ENCODE peak calls at places on chromosomes 4 and X, in six cellular contexts. One of them, this sample, is unnamed. For H3K9me3 and H3K4me1, the result is how much of the 10 kb centered on the place peaks cover.

GRCh38 chr4:90328558-90328957 is 201.4 kb downstream of the CCSER1 start:
- DNase-seq in thoracic aorta: no peak
- DNase-seq in A549: no peak
- DNase-seq in H9: no peak
- DNase-seq in esophagus squamous epithelium: no peak
- DNase-seq in CD4-positive, CD25-positive, alpha-beta regulatory T cell: no peak
- DNase-seq in this sample: no peak

GRCh38 chrX:36640232-36640631 is 367.9 kb upstream of the FAM47C start:
- DNase-seq in thoracic aorta: no peak
- DNase-seq in CD4-positive, CD25-positive, alpha-beta regulatory T cell: no peak
- DNase-seq in H9: no peak
- DNase-seq in A549: no peak
- DNase-seq in esophagus squamous epithelium: no peak
- DNase-seq in this sample: no peak

GRCh38 chr4:70901607-70901983 is 574 bp upstream of the MOB1B start:
- DNase-seq in thoracic aorta: no peak
- DNase-seq in A549: no peak
- DNase-seq in CD4-positive, CD25-positive, alpha-beta regulatory T cell: peak
- DNase-seq in H9: no peak
- DNase-seq in esophagus squamous epithelium: no peak
- DNase-seq in this sample: no peak

GRCh38 chrX:139079789-139080188 is 368.3 kb upstream of the FGF13 start:
- DNase-seq in esophagus squamous epithelium: no peak
- DNase-seq in A549: no peak
- DNase-seq in thoracic aorta: no peak
- DNase-seq in CD4-positive, CD25-positive, alpha-beta regulatory T cell: no peak
- DNase-seq in H9: no peak
- DNase-seq in this sample: no peak

GRCh38 chr4:65661469-65661868 is 8.8 kb downstream of the EPHA5 start:
- DNase-seq in thoracic aorta: no peak
- DNase-seq in H9: peak
- DNase-seq in esophagus squamous epithelium: no peak
- DNase-seq in A549: peak
- DNase-seq in CD4-positive, CD25-positive, alpha-beta regulatory T cell: no peak
- DNase-seq in this sample: no peak

GRCh38 chr4:177339794-177340374 is 30.2 kb downstream of the NEIL3 start:
- DNase-seq in esophagus squamous epithelium: no peak
- DNase-seq in thoracic aorta: no peak
- DNase-seq in CD4-positive, CD25-positive, alpha-beta regulatory T cell: peak
- DNase-seq in H9: no peak
- DNase-seq in A549: peak
- DNase-seq in this sample: no peak

GRCh38 chrX:16114640-16115039 is 8.7 kb upstream of the GRPR start:
- DNase-seq in CD4-positive, CD25-positive, alpha-beta regulatory T cell: no peak
- DNase-seq in H9: no peak
- DNase-seq in esophagus squamous epithelium: no peak
- DNase-seq in thoracic aorta: no peak
- DNase-seq in A549: no peak
- DNase-seq in this sample: no peak

GRCh38 chr4:174451897-174452296 is 70.4 kb downstream of the HPGD start:
- DNase-seq in CD4-positive, CD25-positive, alpha-beta regulatory T cell: no peak
- DNase-seq in H9: no peak
- DNase-seq in thoracic aorta: no peak
- DNase-seq in A549: no peak
- DNase-seq in esophagus squamous epithelium: no peak
- DNase-seq in this sample: no peak

GRCh38 chrX:2150722-2151121 is 350.1 kb downstream of the DHRSX start:
- DNase-seq in thoracic aorta: no peak
- DNase-seq in esophagus squamous epithelium: no peak
- DNase-seq in CD4-positive, CD25-positive, alpha-beta regulatory T cell: no peak
- DNase-seq in H9: no peak
- DNase-seq in A549: no peak
- DNase-seq in this sample: no peak

GRCh38 chr4:2273221-2273620 is 11.3 kb upstream of the MXD4 start:
- DNase-seq in thoracic aorta: no peak
- DNase-seq in esophagus squamous epithelium: no peak
- DNase-seq in H9: no peak
- DNase-seq in CD4-positive, CD25-positive, alpha-beta regulatory T cell: no peak
- DNase-seq in A549: no peak
- DNase-seq in this sample: no peak

GRCh38 chr4:153383131-153383530 is 38.6 kb downstream of the MND1 start:
- DNase-seq in A549: no peak
- DNase-seq in H9: no peak
- DNase-seq in esophagus squamous epithelium: no peak
- DNase-seq in CD4-positive, CD25-positive, alpha-beta regulatory T cell: no peak
- DNase-seq in thoracic aorta: no peak
- DNase-seq in this sample: no peak

GRCh38 chr4:107037188-107037587 is 1.1 kb upstream of the DKK2 start:
- DNase-seq in esophagus squamous epithelium: no peak
- DNase-seq in H9: peak
- DNase-seq in CD4-positive, CD25-positive, alpha-beta regulatory T cell: no peak
- DNase-seq in A549: no peak
- DNase-seq in thoracic aorta: no peak
- DNase-seq in this sample: peak

GRCh38 chrX:153935326-153935851 is 552 bp upstream of the NAA10 start:
- DNase-seq in thoracic aorta: no peak
- DNase-seq in A549: no peak
- DNase-seq in esophagus squamous epithelium: no peak
- DNase-seq in CD4-positive, CD25-positive, alpha-beta regulatory T cell: no peak
- DNase-seq in H9: peak
- DNase-seq in this sample: no peak

GRCh38 chrX:153926863-153927685 is 1.0 kb upstream of the ARHGAP4 start:
- DNase-seq in A549: peak
- DNase-seq in esophagus squamous epithelium: peak
- DNase-seq in thoracic aorta: no peak
- DNase-seq in H9: peak
- DNase-seq in CD4-positive, CD25-positive, alpha-beta regulatory T cell: peak
- DNase-seq in this sample: peak

GRCh38 chrX:119015407-119016242 is 41.2 kb downstream of the LONRF3 start:
- DNase-seq in A549: peak
- DNase-seq in H9: no peak
- DNase-seq in CD4-positive, CD25-positive, alpha-beta regulatory T cell: no peak
- DNase-seq in esophagus squamous epithelium: no peak
- DNase-seq in thoracic aorta: peak
- DNase-seq in this sample: peak

GRCh38 chrX:82816572-82816971 is 691.5 kb upstream of the POU3F4 start:
- DNase-seq in CD4-positive, CD25-positive, alpha-beta regulatory T cell: no peak
- DNase-seq in esophagus squamous epithelium: no peak
- DNase-seq in H9: no peak
- DNase-seq in thoracic aorta: no peak
- DNase-seq in A549: no peak
- DNase-seq in this sample: no peak

GRCh38 chr4:102640669-102641068 is 120.1 kb downstream of the MANBA start:
- DNase-seq in A549: no peak
- DNase-seq in thoracic aorta: no peak
- DNase-seq in esophagus squamous epithelium: no peak
- DNase-seq in H9: no peak
- DNase-seq in CD4-positive, CD25-positive, alpha-beta regulatory T cell: no peak
- DNase-seq in this sample: no peak

GRCh38 chrX:138756234-138756633 is 44.7 kb upstream of the FGF13 start:
- DNase-seq in esophagus squamous epithelium: no peak
- DNase-seq in thoracic aorta: no peak
- DNase-seq in CD4-positive, CD25-positive, alpha-beta regulatory T cell: no peak
- DNase-seq in H9: peak
- DNase-seq in A549: peak
- DNase-seq in this sample: peak

GRCh38 chrX:144006811-144007210 is 122.9 kb downstream of the UBE2NL start:
- DNase-seq in A549: no peak
- DNase-seq in CD4-positive, CD25-positive, alpha-beta regulatory T cell: no peak
- DNase-seq in H9: no peak
- DNase-seq in thoracic aorta: no peak
- DNase-seq in esophagus squamous epithelium: no peak
- DNase-seq in this sample: no peak

DNA sequence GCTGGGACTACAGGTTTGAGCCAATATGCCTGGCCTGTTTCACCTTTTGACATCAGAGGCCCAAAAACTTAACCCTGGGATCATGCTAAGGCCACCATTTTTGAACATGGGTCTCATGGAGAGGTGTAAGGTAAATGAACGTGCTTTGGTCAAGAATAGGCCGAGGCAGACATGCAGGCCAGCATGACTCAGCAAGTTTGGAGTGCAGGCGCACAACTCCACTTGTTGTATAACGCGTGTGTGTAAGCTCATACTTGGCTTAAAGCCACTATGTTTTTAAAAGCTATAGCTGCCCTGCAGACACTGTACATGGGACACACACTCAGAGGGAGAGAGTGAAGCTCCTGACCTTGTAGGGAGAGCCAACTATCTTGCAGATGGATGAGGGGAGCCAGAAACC is 43.8 kb upstream of the HPSE start:
- DNase-seq in thoracic aorta: no peak
- DNase-seq in H9: no peak
- DNase-seq in esophagus squamous epithelium: no peak
- DNase-seq in CD4-positive, CD25-positive, alpha-beta regulatory T cell: peak
- DNase-seq in A549: peak
- DNase-seq in this sample: no peak
- H3K9me3 ChIP-seq in thoracic aorta: under half
- H3K9me3 ChIP-seq in H9: under half
- H3K9me3 ChIP-seq in esophagus squamous epithelium: under half
- H3K9me3 ChIP-seq in CD4-positive, CD25-positive, alpha-beta regulatory T cell: under half
- H3K9me3 ChIP-seq in A549: under half
- H3K9me3 ChIP-seq in this sample: under half

DNA sequence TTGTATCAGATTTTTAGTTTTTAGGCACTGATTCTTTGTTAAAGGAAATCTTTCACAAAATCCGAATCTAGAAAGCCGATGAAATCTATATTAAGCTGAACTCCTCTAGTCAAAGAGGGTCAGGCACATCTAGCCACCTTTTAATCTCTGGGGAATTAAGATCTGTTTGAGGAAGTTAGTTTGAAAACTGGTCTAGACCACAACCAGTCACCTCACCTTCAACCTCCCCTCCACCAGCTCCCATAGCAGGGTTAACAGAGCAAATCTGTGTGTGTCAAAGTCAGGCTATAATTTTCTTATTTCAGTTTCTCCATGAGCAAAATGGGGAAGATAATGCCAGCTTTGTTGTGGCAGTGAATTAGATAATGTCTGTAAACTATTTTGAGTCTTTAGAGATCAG is 110.0 kb upstream of the IGFBP7 start:
- DNase-seq in H9: no peak
- DNase-seq in esophagus squamous epithelium: no peak
- DNase-seq in thoracic aorta: no peak
- DNase-seq in CD4-positive, CD25-positive, alpha-beta regulatory T cell: no peak
- DNase-seq in A549: no peak
- DNase-seq in this sample: no peak
- H3K4me1 ChIP-seq in H9: under half
- H3K4me1 ChIP-seq in esophagus squamous epithelium: under half
- H3K4me1 ChIP-seq in thoracic aorta: under half
- H3K4me1 ChIP-seq in CD4-positive, CD25-positive, alpha-beta regulatory T cell: under half
- H3K4me1 ChIP-seq in A549: under half
- H3K4me1 ChIP-seq in this sample: under half

GRCh38 chr4:186190456-186191265 is 706 bp upstream of the CYP4V2 start:
- DNase-seq in esophagus squamous epithelium: no peak
- DNase-seq in H9: peak
- DNase-seq in thoracic aorta: no peak
- DNase-seq in CD4-positive, CD25-positive, alpha-beta regulatory T cell: peak
- DNase-seq in A549: no peak
- DNase-seq in this sample: peak
- H3K27ac ChIP-seq in esophagus squamous epithelium: peak
- H3K27ac ChIP-seq in H9: no peak
- H3K27ac ChIP-seq in thoracic aorta: peak
- H3K27ac ChIP-seq in CD4-positive, CD25-positive, alpha-beta regulatory T cell: peak
- H3K27ac ChIP-seq in A549: peak
- H3K27ac ChIP-seq in this sample: peak

GRCh38 chr4:24727390-24727789 is 68.0 kb upstream of the SOD3 start:
- DNase-seq in A549: no peak
- DNase-seq in esophagus squamous epithelium: no peak
- DNase-seq in CD4-positive, CD25-positive, alpha-beta regulatory T cell: no peak
- DNase-seq in H9: no peak
- DNase-seq in thoracic aorta: no peak
- DNase-seq in this sample: no peak
- H3K9me3 ChIP-seq in A549: under half
- H3K9me3 ChIP-seq in esophagus squamous epithelium: under half
- H3K9me3 ChIP-seq in CD4-positive, CD25-positive, alpha-beta regulatory T cell: under half
- H3K9me3 ChIP-seq in H9: under half
- H3K9me3 ChIP-seq in thoracic aorta: under half
- H3K9me3 ChIP-seq in this sample: under half

DNA sequence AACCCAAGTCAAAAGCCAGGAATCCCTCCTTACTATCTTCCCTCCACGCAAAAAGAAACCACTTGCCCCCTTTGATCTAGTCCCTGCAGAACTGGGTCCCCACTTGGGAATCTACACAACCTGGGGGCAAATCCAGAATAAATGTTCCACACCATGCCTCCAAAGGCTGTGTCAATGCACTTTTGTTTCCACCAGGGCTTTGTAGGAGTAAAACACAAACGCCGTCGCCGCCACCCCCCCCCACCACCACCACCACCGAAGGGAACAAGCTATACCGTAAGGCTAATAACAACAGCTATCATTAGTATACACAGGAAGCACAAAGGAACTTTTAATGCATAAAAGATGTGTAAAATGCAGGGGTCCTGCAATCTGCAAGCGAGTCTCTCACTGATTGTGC is 13.3 kb downstream of the BCOR start:
- DNase-seq in A549: no peak
- DNase-seq in H9: peak
- DNase-seq in thoracic aorta: no peak
- DNase-seq in CD4-positive, CD25-positive, alpha-beta regulatory T cell: no peak
- DNase-seq in esophagus squamous epithelium: no peak
- DNase-seq in this sample: no peak
- H3K4me1 ChIP-seq in A549: under half
- H3K4me1 ChIP-seq in H9: under half
- H3K4me1 ChIP-seq in thoracic aorta: half or more
- H3K4me1 ChIP-seq in CD4-positive, CD25-positive, alpha-beta regulatory T cell: half or more
- H3K4me1 ChIP-seq in esophagus squamous epithelium: under half
- H3K4me1 ChIP-seq in this sample: half or more

GRCh38 chr4:128820631-128821119 is 11.2 kb downstream of the JADE1 start:
- DNase-seq in A549: no peak
- DNase-seq in H9: no peak
- DNase-seq in thoracic aorta: no peak
- DNase-seq in esophagus squamous epithelium: no peak
- DNase-seq in CD4-positive, CD25-positive, alpha-beta regulatory T cell: no peak
- DNase-seq in this sample: no peak

GRCh38 chr4:128818442-128818841 is 8.9 kb downstream of the JADE1 start:
- DNase-seq in thoracic aorta: no peak
- DNase-seq in A549: no peak
- DNase-seq in CD4-positive, CD25-positive, alpha-beta regulatory T cell: no peak
- DNase-seq in H9: no peak
- DNase-seq in esophagus squamous epithelium: no peak
- DNase-seq in this sample: no peak

GRCh38 chr4:128823025-128823661 is 13.6 kb downstream of the JADE1 start:
- DNase-seq in esophagus squamous epithelium: no peak
- DNase-seq in H9: no peak
- DNase-seq in thoracic aorta: no peak
- DNase-seq in A549: peak
- DNase-seq in CD4-positive, CD25-positive, alpha-beta regulatory T cell: no peak
- DNase-seq in this sample: no peak

GRCh38 chr4:128819082-128819742 is 9.7 kb downstream of the JADE1 start:
- DNase-seq in H9: no peak
- DNase-seq in thoracic aorta: no peak
- DNase-seq in CD4-positive, CD25-positive, alpha-beta regulatory T cell: no peak
- DNase-seq in esophagus squamous epithelium: no peak
- DNase-seq in A549: no peak
- DNase-seq in this sample: no peak

GRCh38 chr4:128821151-128821550 is 11.7 kb downstream of the JADE1 start:
- DNase-seq in thoracic aorta: no peak
- DNase-seq in esophagus squamous epithelium: no peak
- DNase-seq in A549: no peak
- DNase-seq in H9: no peak
- DNase-seq in CD4-positive, CD25-positive, alpha-beta regulatory T cell: no peak
- DNase-seq in this sample: no peak
- H3K27ac ChIP-seq in thoracic aorta: no peak
- H3K27ac ChIP-seq in esophagus squamous epithelium: no peak
- H3K27ac ChIP-seq in A549: no peak
- H3K27ac ChIP-seq in H9: no peak
- H3K27ac ChIP-seq in CD4-positive, CD25-positive, alpha-beta regulatory T cell: no peak
- H3K27ac ChIP-seq in this sample: no peak